ENCODE peak calls at places on chromosomes 2 and 18, in five cellular contexts. One of them, this sample, is unnamed. For H3K4me1, the result is how much of the 10 kb centered on the place peaks cover.

GRCh38 chr2:225999692-226000091 is 600.2 kb downstream of the NYAP2 start:
- DNase-seq in CD8-positive, alpha-beta memory T cell: no peak
- DNase-seq in tibial nerve: no peak
- DNase-seq in CD8-positive, alpha-beta T cell: no peak
- DNase-seq in astrocyte: peak
- DNase-seq in this sample: no peak

GRCh38 chr2:104853926-104854506 is at the start of gene POU3F3:
- DNase-seq in astrocyte: peak
- DNase-seq in tibial nerve: no peak
- DNase-seq in CD8-positive, alpha-beta memory T cell: no peak
- DNase-seq in CD8-positive, alpha-beta T cell: peak
- DNase-seq in this sample: peak

GRCh38 chr2:38066415-38066814 is 9.5 kb downstream of the CYP1B1 start:
- DNase-seq in astrocyte: no peak
- DNase-seq in tibial nerve: no peak
- DNase-seq in CD8-positive, alpha-beta memory T cell: no peak
- DNase-seq in CD8-positive, alpha-beta T cell: no peak
- DNase-seq in this sample: no peak

GRCh38 chr2:145283131-145283530 is 763.2 kb upstream of the ZEB2 start:
- DNase-seq in CD8-positive, alpha-beta memory T cell: no peak
- DNase-seq in CD8-positive, alpha-beta T cell: no peak
- DNase-seq in astrocyte: no peak
- DNase-seq in tibial nerve: no peak
- DNase-seq in this sample: no peak

GRCh38 chr2:241516520-241516965 is 8.2 kb upstream of the STK25 start:
- DNase-seq in CD8-positive, alpha-beta T cell: no peak
- DNase-seq in CD8-positive, alpha-beta memory T cell: no peak
- DNase-seq in astrocyte: no peak
- DNase-seq in tibial nerve: no peak
- DNase-seq in this sample: no peak

GRCh38 chr2:55014962-55015939 is 35.0 kb downstream of the RTN4 start:
- DNase-seq in tibial nerve: no peak
- DNase-seq in astrocyte: peak
- DNase-seq in CD8-positive, alpha-beta memory T cell: peak
- DNase-seq in CD8-positive, alpha-beta T cell: peak
- DNase-seq in this sample: no peak

GRCh38 chr18:11320981-11321380 is 171.6 kb upstream of the PIEZO2 start:
- DNase-seq in CD8-positive, alpha-beta memory T cell: no peak
- DNase-seq in astrocyte: peak
- DNase-seq in tibial nerve: no peak
- DNase-seq in CD8-positive, alpha-beta T cell: no peak
- DNase-seq in this sample: no peak

GRCh38 chr2:237773826-237774225 is 24.8 kb upstream of the RBM44 start:
- DNase-seq in astrocyte: no peak
- DNase-seq in CD8-positive, alpha-beta memory T cell: no peak
- DNase-seq in CD8-positive, alpha-beta T cell: no peak
- DNase-seq in tibial nerve: no peak
- DNase-seq in this sample: no peak

DNA sequence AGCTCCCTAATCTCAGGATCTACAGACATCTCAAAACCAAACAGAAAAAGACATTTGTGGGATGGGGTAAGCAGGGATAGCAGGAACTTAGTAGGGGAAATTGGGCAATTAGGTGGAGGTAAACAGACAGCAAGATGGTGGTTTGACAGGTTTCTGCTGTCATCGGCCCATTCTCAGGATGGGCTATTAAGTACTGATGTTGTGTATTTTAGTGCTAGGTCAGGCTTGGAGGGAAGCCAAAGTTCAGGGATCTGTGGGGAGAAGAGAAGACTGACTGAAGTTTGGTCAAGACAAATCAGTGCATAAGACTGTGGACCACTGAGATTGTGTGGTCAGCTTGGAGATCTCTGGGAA is 96.8 kb upstream of the THUMPD2 start:
- DNase-seq in CD8-positive, alpha-beta T cell: no peak
- DNase-seq in astrocyte: no peak
- DNase-seq in tibial nerve: no peak
- DNase-seq in CD8-positive, alpha-beta memory T cell: no peak
- DNase-seq in this sample: no peak
- H3K27ac ChIP-seq in CD8-positive, alpha-beta T cell: no peak
- H3K27ac ChIP-seq in astrocyte: peak
- H3K27ac ChIP-seq in tibial nerve: no peak
- H3K27ac ChIP-seq in CD8-positive, alpha-beta memory T cell: no peak
- H3K27ac ChIP-seq in this sample: no peak

DNA sequence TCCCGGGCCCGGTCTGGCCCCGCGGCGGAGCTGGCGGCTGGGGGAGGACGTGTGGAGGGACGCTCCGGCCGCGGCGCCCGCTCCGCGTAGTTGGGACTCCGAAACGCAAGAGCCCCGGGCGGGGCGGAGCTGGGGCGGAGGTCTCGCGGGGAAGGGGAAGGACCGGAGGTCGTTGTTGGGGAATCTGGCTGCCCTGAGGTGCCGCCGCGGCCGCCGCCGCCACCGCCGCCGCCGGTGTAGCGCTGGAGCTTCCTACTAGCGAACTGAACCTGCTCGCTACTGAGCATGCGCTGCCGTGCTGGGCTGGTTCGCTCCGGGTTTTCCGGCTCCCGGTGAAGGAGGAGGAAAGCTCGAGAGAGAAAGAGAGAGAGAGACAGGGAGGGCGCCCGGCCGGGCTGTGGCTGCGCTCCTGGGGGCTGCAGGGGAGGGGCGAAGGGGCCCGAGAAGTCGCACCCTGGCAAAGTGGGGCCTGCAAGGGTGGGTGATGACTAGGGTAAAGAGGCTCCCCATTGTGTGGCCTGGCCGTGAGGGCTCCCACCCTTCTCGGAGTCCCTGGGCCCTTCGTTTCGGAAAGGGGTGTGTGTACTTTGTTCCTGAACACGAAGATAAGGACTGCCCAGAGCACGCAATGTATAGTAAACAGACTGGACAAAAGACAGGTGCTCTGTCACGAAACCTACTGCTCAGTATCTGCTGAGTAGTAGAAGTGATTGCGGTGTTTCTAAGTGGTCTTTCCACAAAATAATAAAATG is at the start of gene SOS1:
- DNase-seq in astrocyte: peak
- DNase-seq in tibial nerve: peak
- DNase-seq in CD8-positive, alpha-beta T cell: peak
- DNase-seq in CD8-positive, alpha-beta memory T cell: peak
- DNase-seq in this sample: peak
- H3K4me1 ChIP-seq in astrocyte: under half
- H3K4me1 ChIP-seq in tibial nerve: under half
- H3K4me1 ChIP-seq in CD8-positive, alpha-beta T cell: under half
- H3K4me1 ChIP-seq in CD8-positive, alpha-beta memory T cell: under half
- H3K4me1 ChIP-seq in this sample: under half

GRCh38 chr2:111149882-111150455 is 29.3 kb downstream of the BCL2L11 start:
- DNase-seq in astrocyte: no peak
- DNase-seq in tibial nerve: no peak
- DNase-seq in CD8-positive, alpha-beta T cell: no peak
- DNase-seq in CD8-positive, alpha-beta memory T cell: no peak
- DNase-seq in this sample: no peak

GRCh38 chr2:111148925-111149324 is 28.2 kb downstream of the BCL2L11 start:
- DNase-seq in CD8-positive, alpha-beta memory T cell: no peak
- DNase-seq in CD8-positive, alpha-beta T cell: no peak
- DNase-seq in tibial nerve: no peak
- DNase-seq in astrocyte: no peak
- DNase-seq in this sample: no peak

GRCh38 chr2:111145951-111146350 is 25.2 kb downstream of the BCL2L11 start:
- DNase-seq in astrocyte: no peak
- DNase-seq in CD8-positive, alpha-beta T cell: no peak
- DNase-seq in CD8-positive, alpha-beta memory T cell: no peak
- DNase-seq in tibial nerve: no peak
- DNase-seq in this sample: no peak

GRCh38 chr2:111145103-111145760 is 24.5 kb downstream of the BCL2L11 start:
- DNase-seq in tibial nerve: no peak
- DNase-seq in CD8-positive, alpha-beta memory T cell: no peak
- DNase-seq in astrocyte: no peak
- DNase-seq in CD8-positive, alpha-beta T cell: no peak
- DNase-seq in this sample: no peak

GRCh38 chr2:111148225-111148873 is 27.6 kb downstream of the BCL2L11 start:
- DNase-seq in tibial nerve: no peak
- DNase-seq in CD8-positive, alpha-beta memory T cell: no peak
- DNase-seq in astrocyte: no peak
- DNase-seq in CD8-positive, alpha-beta T cell: no peak
- DNase-seq in this sample: no peak
- H3K27ac ChIP-seq in tibial nerve: no peak
- H3K27ac ChIP-seq in CD8-positive, alpha-beta memory T cell: no peak
- H3K27ac ChIP-seq in astrocyte: no peak
- H3K27ac ChIP-seq in CD8-positive, alpha-beta T cell: no peak
- H3K27ac ChIP-seq in this sample: no peak

DNA sequence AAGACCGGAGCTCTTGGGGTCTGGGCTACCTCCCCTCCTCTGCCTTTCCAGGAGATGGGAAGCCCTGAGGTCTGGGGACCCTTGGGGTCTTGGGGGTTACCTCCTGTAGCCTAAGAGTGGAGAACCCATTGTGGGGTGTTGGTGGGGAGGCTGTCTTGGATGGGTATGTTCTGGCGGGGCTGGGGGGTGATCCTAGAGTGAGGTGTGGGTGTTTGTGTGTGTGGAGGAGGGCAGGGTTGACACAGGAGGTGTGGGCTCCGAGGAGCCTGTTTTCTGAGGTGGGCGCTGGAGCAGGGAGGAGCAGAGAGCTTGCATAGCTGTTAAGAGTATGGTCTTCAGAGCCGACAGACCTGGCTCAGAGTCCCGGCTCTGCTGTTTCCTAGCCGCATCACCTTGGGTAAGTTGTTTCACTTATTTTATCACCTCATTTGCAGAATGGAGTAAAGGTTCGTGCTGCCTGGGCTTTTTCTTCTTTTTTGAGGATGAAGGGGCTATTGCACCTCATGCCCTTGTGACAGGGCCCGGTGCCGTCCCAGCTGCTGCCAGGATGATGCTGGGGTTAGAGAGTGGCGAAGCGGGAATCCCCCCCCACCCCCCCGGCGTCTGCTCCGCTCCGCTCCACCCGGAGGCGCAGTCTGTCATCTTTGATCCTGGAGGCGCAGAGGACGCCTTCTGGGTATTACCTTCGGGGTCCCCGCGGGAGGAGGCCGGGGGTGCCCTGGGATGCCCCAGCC is 17.2 kb downstream of the TET3 start:
- DNase-seq in CD8-positive, alpha-beta T cell: no peak
- DNase-seq in CD8-positive, alpha-beta memory T cell: no peak
- DNase-seq in tibial nerve: no peak
- DNase-seq in astrocyte: no peak
- DNase-seq in this sample: no peak
- H3K4me1 ChIP-seq in CD8-positive, alpha-beta T cell: under half
- H3K4me1 ChIP-seq in CD8-positive, alpha-beta memory T cell: under half
- H3K4me1 ChIP-seq in tibial nerve: under half
- H3K4me1 ChIP-seq in astrocyte: under half
- H3K4me1 ChIP-seq in this sample: under half

DNA sequence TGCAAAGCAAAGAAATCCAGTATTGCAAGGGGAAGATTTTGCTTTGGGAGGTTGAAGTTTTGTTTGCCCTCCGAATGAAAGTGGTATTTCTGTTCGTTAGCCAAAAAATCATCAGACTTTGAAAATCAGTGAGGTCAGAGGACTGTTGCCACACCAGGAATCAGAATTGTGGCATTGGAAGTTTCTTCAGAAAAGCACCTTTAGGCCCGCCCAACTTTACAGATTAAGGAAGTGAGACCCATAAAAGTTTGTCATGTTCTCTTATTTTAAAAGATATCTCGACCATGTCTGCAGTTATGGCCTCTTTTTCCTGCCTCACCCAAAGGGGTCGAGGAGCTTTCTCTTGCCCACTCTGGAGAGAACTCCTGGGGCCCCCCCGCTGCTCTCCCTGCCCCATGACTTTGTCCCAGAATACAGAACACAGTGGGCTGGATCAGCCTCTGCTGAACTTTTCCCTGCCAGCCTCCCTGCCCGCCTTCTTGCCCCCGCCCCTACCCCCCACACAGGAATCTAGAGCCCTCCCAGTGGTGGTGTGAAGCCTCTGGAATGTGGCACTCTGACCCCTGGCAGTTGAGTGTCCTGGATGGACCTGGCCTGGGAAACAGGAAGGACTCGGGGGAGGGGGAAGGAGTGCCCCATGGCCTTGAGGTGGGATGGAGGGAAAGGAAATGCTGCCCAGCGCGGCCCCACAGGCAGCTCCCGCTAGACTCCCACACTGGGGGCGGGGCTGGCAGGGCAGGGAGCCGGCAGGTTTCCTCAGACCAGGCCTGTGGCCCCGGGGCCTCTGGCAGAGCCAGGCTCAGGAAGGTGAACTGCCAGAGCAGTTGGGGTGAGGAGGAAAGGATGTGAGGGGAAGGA is 25.3 kb downstream of the CRIM1 start:
- DNase-seq in CD8-positive, alpha-beta T cell: no peak
- DNase-seq in CD8-positive, alpha-beta memory T cell: no peak
- DNase-seq in astrocyte: no peak
- DNase-seq in tibial nerve: no peak
- DNase-seq in this sample: no peak
- H3K27ac ChIP-seq in CD8-positive, alpha-beta T cell: no peak
- H3K27ac ChIP-seq in CD8-positive, alpha-beta memory T cell: no peak
- H3K27ac ChIP-seq in astrocyte: no peak
- H3K27ac ChIP-seq in tibial nerve: no peak
- H3K27ac ChIP-seq in this sample: no peak

GRCh38 chr18:60147326-60147725 is 225.2 kb downstream of the MC4R start:
- DNase-seq in CD8-positive, alpha-beta memory T cell: no peak
- DNase-seq in CD8-positive, alpha-beta T cell: no peak
- DNase-seq in astrocyte: no peak
- DNase-seq in tibial nerve: no peak
- DNase-seq in this sample: no peak

GRCh38 chr18:60146220-60146960 is 226.2 kb downstream of the MC4R start:
- DNase-seq in tibial nerve: no peak
- DNase-seq in CD8-positive, alpha-beta T cell: no peak
- DNase-seq in astrocyte: peak
- DNase-seq in CD8-positive, alpha-beta memory T cell: no peak
- DNase-seq in this sample: no peak

DNA sequence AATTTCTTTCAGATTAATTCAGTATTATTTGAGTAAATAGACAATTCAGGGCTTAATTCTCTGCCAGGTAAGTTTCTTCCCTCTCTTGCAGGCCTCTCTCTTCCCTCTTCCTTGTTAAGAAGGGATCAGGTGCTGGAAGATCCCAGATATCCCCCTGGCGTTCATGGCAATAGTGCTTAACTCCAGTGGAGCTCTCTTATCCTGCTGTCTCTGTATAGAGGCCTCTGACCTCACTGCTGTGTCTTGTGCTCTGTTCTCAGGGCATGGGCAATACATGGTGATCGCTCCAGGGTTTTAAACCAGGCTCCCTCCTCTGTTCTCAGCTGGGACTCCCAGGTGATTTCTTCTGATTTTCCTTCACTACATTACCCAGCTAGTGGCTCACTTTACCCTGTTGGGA is 226.8 kb downstream of the MC4R start:
- DNase-seq in CD8-positive, alpha-beta T cell: no peak
- DNase-seq in CD8-positive, alpha-beta memory T cell: no peak
- DNase-seq in tibial nerve: no peak
- DNase-seq in astrocyte: no peak
- DNase-seq in this sample: no peak
- H3K4me1 ChIP-seq in CD8-positive, alpha-beta T cell: under half
- H3K4me1 ChIP-seq in CD8-positive, alpha-beta memory T cell: under half
- H3K4me1 ChIP-seq in tibial nerve: under half
- H3K4me1 ChIP-seq in astrocyte: under half
- H3K4me1 ChIP-seq in this sample: under half

DNA sequence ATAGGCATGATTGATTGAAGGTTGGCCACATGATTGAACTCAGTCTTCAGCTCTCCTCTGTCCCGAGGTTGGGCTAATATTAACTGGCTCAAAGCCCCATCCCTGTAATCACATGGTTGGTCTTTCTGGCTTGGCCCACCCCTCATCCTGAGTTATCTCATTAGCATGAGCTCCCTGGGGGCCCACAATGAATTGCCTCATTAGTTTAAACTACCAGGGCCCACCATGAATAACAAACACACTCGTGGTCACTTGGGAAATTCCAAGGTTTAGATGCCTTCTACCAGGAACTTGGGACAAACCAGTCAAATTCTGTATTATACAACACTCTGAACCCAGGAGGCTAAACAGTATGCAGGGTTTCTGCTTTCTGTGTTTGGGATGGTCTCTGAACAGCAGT is 121.7 kb upstream of the B3GNT2 start:
- DNase-seq in tibial nerve: no peak
- DNase-seq in CD8-positive, alpha-beta memory T cell: no peak
- DNase-seq in CD8-positive, alpha-beta T cell: no peak
- DNase-seq in astrocyte: no peak
- DNase-seq in this sample: no peak
- H3K27ac ChIP-seq in tibial nerve: no peak
- H3K27ac ChIP-seq in CD8-positive, alpha-beta memory T cell: no peak
- H3K27ac ChIP-seq in CD8-positive, alpha-beta T cell: no peak
- H3K27ac ChIP-seq in astrocyte: no peak
- H3K27ac ChIP-seq in this sample: no peak